ENCODE peak calls at places on chromosomes 6 and 20, in seven cellular contexts. One of them, this sample, is unnamed.

GRCh38 chr6:128463942-128464341 is 56.5 kb downstream of the PTPRK start:
- DNase-seq in posterior cingulate gyrus: no peak
- DNase-seq in NCI-H2171 treated with DMSO at 0.1 percent for 48 hours: no peak
- DNase-seq in fibroblast of lung: no peak
- DNase-seq in GM23248: peak
- DNase-seq in RPMI7951: peak
- DNase-seq in activated B cell treated with CpG ODN at 0.5 μM for 24 hours: no peak
- DNase-seq in this sample: no peak

GRCh38 chr20:48283470-48284110 is 498.3 kb upstream of the SULF2 start:
- DNase-seq in posterior cingulate gyrus: peak
- DNase-seq in NCI-H2171 treated with DMSO at 0.1 percent for 48 hours: no peak
- DNase-seq in fibroblast of lung: peak
- DNase-seq in GM23248: peak
- DNase-seq in RPMI7951: peak
- DNase-seq in activated B cell treated with CpG ODN at 0.5 μM for 24 hours: no peak
- DNase-seq in this sample: no peak

GRCh38 chr20:35630636-35631035 is 15.0 kb downstream of the SPAG4 start:
- DNase-seq in posterior cingulate gyrus: no peak
- DNase-seq in NCI-H2171 treated with DMSO at 0.1 percent for 48 hours: no peak
- DNase-seq in fibroblast of lung: no peak
- DNase-seq in GM23248: no peak
- DNase-seq in RPMI7951: no peak
- DNase-seq in activated B cell treated with CpG ODN at 0.5 μM for 24 hours: no peak
- DNase-seq in this sample: no peak

GRCh38 chr20:3383878-3384495 is 23.5 kb downstream of the DNAAF9 start:
- DNase-seq in posterior cingulate gyrus: no peak
- DNase-seq in NCI-H2171 treated with DMSO at 0.1 percent for 48 hours: no peak
- DNase-seq in fibroblast of lung: no peak
- DNase-seq in GM23248: no peak
- DNase-seq in RPMI7951: no peak
- DNase-seq in activated B cell treated with CpG ODN at 0.5 μM for 24 hours: no peak
- DNase-seq in this sample: no peak

GRCh38 chr20:47354710-47355488 is 1.6 kb downstream of the ZMYND8 start:
- DNase-seq in posterior cingulate gyrus: no peak
- DNase-seq in NCI-H2171 treated with DMSO at 0.1 percent for 48 hours: no peak
- DNase-seq in fibroblast of lung: no peak
- DNase-seq in GM23248: peak
- DNase-seq in RPMI7951: no peak
- DNase-seq in activated B cell treated with CpG ODN at 0.5 μM for 24 hours: no peak
- DNase-seq in this sample: no peak

GRCh38 chr20:51837876-51838420 is 35.6 kb upstream of the SALL4 start:
- DNase-seq in posterior cingulate gyrus: no peak
- DNase-seq in NCI-H2171 treated with DMSO at 0.1 percent for 48 hours: no peak
- DNase-seq in fibroblast of lung: no peak
- DNase-seq in GM23248: no peak
- DNase-seq in RPMI7951: no peak
- DNase-seq in activated B cell treated with CpG ODN at 0.5 μM for 24 hours: no peak
- DNase-seq in this sample: no peak

GRCh38 chr20:16005612-16006493 is 567.4 kb downstream of the KIF16B start:
- DNase-seq in posterior cingulate gyrus: no peak
- DNase-seq in NCI-H2171 treated with DMSO at 0.1 percent for 48 hours: peak
- DNase-seq in fibroblast of lung: no peak
- DNase-seq in GM23248: no peak
- DNase-seq in RPMI7951: no peak
- DNase-seq in activated B cell treated with CpG ODN at 0.5 μM for 24 hours: no peak
- DNase-seq in this sample: no peak

GRCh38 chr6:158328446-158328845 is 16.2 kb downstream of the TULP4 start:
- DNase-seq in posterior cingulate gyrus: no peak
- DNase-seq in NCI-H2171 treated with DMSO at 0.1 percent for 48 hours: peak
- DNase-seq in fibroblast of lung: no peak
- DNase-seq in GM23248: no peak
- DNase-seq in RPMI7951: no peak
- DNase-seq in activated B cell treated with CpG ODN at 0.5 μM for 24 hours: no peak
- DNase-seq in this sample: no peak

GRCh38 chr6:136137008-136137689 is 113.0 kb downstream of the MTFR2 start:
- DNase-seq in posterior cingulate gyrus: no peak
- DNase-seq in NCI-H2171 treated with DMSO at 0.1 percent for 48 hours: no peak
- DNase-seq in fibroblast of lung: no peak
- DNase-seq in GM23248: peak
- DNase-seq in RPMI7951: peak
- DNase-seq in activated B cell treated with CpG ODN at 0.5 μM for 24 hours: no peak
- DNase-seq in this sample: no peak

GRCh38 chr6:117200067-117200466 is 65.3 kb upstream of the VGLL2 start:
- DNase-seq in posterior cingulate gyrus: no peak
- DNase-seq in NCI-H2171 treated with DMSO at 0.1 percent for 48 hours: no peak
- DNase-seq in fibroblast of lung: no peak
- DNase-seq in GM23248: no peak
- DNase-seq in RPMI7951: no peak
- DNase-seq in activated B cell treated with CpG ODN at 0.5 μM for 24 hours: no peak
- DNase-seq in this sample: no peak

GRCh38 chr20:25054995-25055629 is 2.8 kb downstream of the ACSS1 start:
- DNase-seq in posterior cingulate gyrus: no peak
- DNase-seq in NCI-H2171 treated with DMSO at 0.1 percent for 48 hours: no peak
- DNase-seq in fibroblast of lung: peak
- DNase-seq in GM23248: peak
- DNase-seq in RPMI7951: peak
- DNase-seq in activated B cell treated with CpG ODN at 0.5 μM for 24 hours: no peak
- DNase-seq in this sample: no peak

GRCh38 chr6:108751851-108752732 is 96.1 kb upstream of the ARMC2 start:
- DNase-seq in posterior cingulate gyrus: peak
- DNase-seq in NCI-H2171 treated with DMSO at 0.1 percent for 48 hours: no peak
- DNase-seq in fibroblast of lung: no peak
- DNase-seq in GM23248: no peak
- DNase-seq in RPMI7951: no peak
- DNase-seq in activated B cell treated with CpG ODN at 0.5 μM for 24 hours: no peak
- DNase-seq in this sample: no peak

GRCh38 chr6:20953019-20953418 is 418.8 kb downstream of the CDKAL1 start:
- DNase-seq in posterior cingulate gyrus: no peak
- DNase-seq in NCI-H2171 treated with DMSO at 0.1 percent for 48 hours: no peak
- DNase-seq in fibroblast of lung: no peak
- DNase-seq in GM23248: no peak
- DNase-seq in RPMI7951: peak
- DNase-seq in activated B cell treated with CpG ODN at 0.5 μM for 24 hours: no peak
- DNase-seq in this sample: no peak

GRCh38 chr6:84422380-84422968 is 195.0 kb upstream of the CEP162 start:
- DNase-seq in posterior cingulate gyrus: peak
- DNase-seq in NCI-H2171 treated with DMSO at 0.1 percent for 48 hours: no peak
- DNase-seq in fibroblast of lung: peak
- DNase-seq in GM23248: peak
- DNase-seq in RPMI7951: peak
- DNase-seq in activated B cell treated with CpG ODN at 0.5 μM for 24 hours: no peak
- DNase-seq in this sample: no peak

GRCh38 chr20:11452326-11452725 is 465.4 kb upstream of the BTBD3 start:
- DNase-seq in posterior cingulate gyrus: no peak
- DNase-seq in NCI-H2171 treated with DMSO at 0.1 percent for 48 hours: no peak
- DNase-seq in fibroblast of lung: peak
- DNase-seq in GM23248: peak
- DNase-seq in RPMI7951: peak
- DNase-seq in activated B cell treated with CpG ODN at 0.5 μM for 24 hours: no peak
- DNase-seq in this sample: no peak

GRCh38 chr6:93786474-93787330 is 367.3 kb upstream of the EPHA7 start:
- DNase-seq in posterior cingulate gyrus: no peak
- DNase-seq in NCI-H2171 treated with DMSO at 0.1 percent for 48 hours: peak
- DNase-seq in fibroblast of lung: no peak
- DNase-seq in GM23248: no peak
- DNase-seq in RPMI7951: peak
- DNase-seq in activated B cell treated with CpG ODN at 0.5 μM for 24 hours: no peak
- DNase-seq in this sample: no peak

GRCh38 chr20:63060057-63060991 is 53.6 kb upstream of the BHLHE23 start:
- DNase-seq in posterior cingulate gyrus: no peak
- DNase-seq in NCI-H2171 treated with DMSO at 0.1 percent for 48 hours: peak
- DNase-seq in fibroblast of lung: no peak
- DNase-seq in GM23248: peak
- DNase-seq in RPMI7951: peak
- DNase-seq in activated B cell treated with CpG ODN at 0.5 μM for 24 hours: no peak
- DNase-seq in this sample: no peak

GRCh38 chr6:125584468-125584939 is 164.9 kb upstream of the HEY2 start:
- DNase-seq in posterior cingulate gyrus: peak
- DNase-seq in NCI-H2171 treated with DMSO at 0.1 percent for 48 hours: peak
- DNase-seq in fibroblast of lung: peak
- DNase-seq in GM23248: no peak
- DNase-seq in RPMI7951: peak
- DNase-seq in activated B cell treated with CpG ODN at 0.5 μM for 24 hours: no peak
- DNase-seq in this sample: no peak

GRCh38 chr6:41428402-41428994 is 93.1 kb downstream of the NCR2 start:
- DNase-seq in posterior cingulate gyrus: peak
- DNase-seq in NCI-H2171 treated with DMSO at 0.1 percent for 48 hours: peak
- DNase-seq in fibroblast of lung: no peak
- DNase-seq in GM23248: peak
- DNase-seq in RPMI7951: peak
- DNase-seq in activated B cell treated with CpG ODN at 0.5 μM for 24 hours: no peak
- DNase-seq in this sample: no peak

GRCh38 chr6:3281669-3282460 is 23.1 kb downstream of the PSMG4 start:
- DNase-seq in posterior cingulate gyrus: peak
- DNase-seq in NCI-H2171 treated with DMSO at 0.1 percent for 48 hours: no peak
- DNase-seq in fibroblast of lung: peak
- DNase-seq in GM23248: peak
- DNase-seq in RPMI7951: peak
- DNase-seq in activated B cell treated with CpG ODN at 0.5 μM for 24 hours: no peak
- DNase-seq in this sample: no peak

GRCh38 chr6:168113226-168113625 is 34.2 kb upstream of the FRMD1 start:
- DNase-seq in posterior cingulate gyrus: no peak
- DNase-seq in NCI-H2171 treated with DMSO at 0.1 percent for 48 hours: no peak
- DNase-seq in fibroblast of lung: no peak
- DNase-seq in GM23248: no peak
- DNase-seq in RPMI7951: no peak
- DNase-seq in activated B cell treated with CpG ODN at 0.5 μM for 24 hours: no peak
- DNase-seq in this sample: no peak

GRCh38 chr6:16446241-16446640 is 207.9 kb downstream of the GMPR start:
- DNase-seq in posterior cingulate gyrus: no peak
- DNase-seq in NCI-H2171 treated with DMSO at 0.1 percent for 48 hours: no peak
- DNase-seq in fibroblast of lung: no peak
- DNase-seq in GM23248: peak
- DNase-seq in RPMI7951: peak
- DNase-seq in activated B cell treated with CpG ODN at 0.5 μM for 24 hours: no peak
- DNase-seq in this sample: no peak

GRCh38 chr20:63782521-63782971 is 43.0 kb downstream of the SLC2A4RG start:
- DNase-seq in posterior cingulate gyrus: no peak
- DNase-seq in NCI-H2171 treated with DMSO at 0.1 percent for 48 hours: no peak
- DNase-seq in fibroblast of lung: no peak
- DNase-seq in GM23248: no peak
- DNase-seq in RPMI7951: no peak
- DNase-seq in activated B cell treated with CpG ODN at 0.5 μM for 24 hours: no peak
- DNase-seq in this sample: no peak

GRCh38 chr6:111602481-111603404 is 2.9 kb downstream of the TRAF3IP2 start:
- DNase-seq in posterior cingulate gyrus: no peak
- DNase-seq in NCI-H2171 treated with DMSO at 0.1 percent for 48 hours: no peak
- DNase-seq in fibroblast of lung: peak
- DNase-seq in GM23248: peak
- DNase-seq in RPMI7951: peak
- DNase-seq in activated B cell treated with CpG ODN at 0.5 μM for 24 hours: no peak
- DNase-seq in this sample: no peak

GRCh38 chr6:158799051-158799792 is 19.9 kb downstream of the EZR start:
- DNase-seq in posterior cingulate gyrus: no peak
- DNase-seq in NCI-H2171 treated with DMSO at 0.1 percent for 48 hours: peak
- DNase-seq in fibroblast of lung: peak
- DNase-seq in GM23248: peak
- DNase-seq in RPMI7951: peak
- DNase-seq in activated B cell treated with CpG ODN at 0.5 μM for 24 hours: no peak
- DNase-seq in this sample: no peak

GRCh38 chr20:56429496-56429895 is 17.4 kb downstream of the CASS4 start:
- DNase-seq in posterior cingulate gyrus: no peak
- DNase-seq in NCI-H2171 treated with DMSO at 0.1 percent for 48 hours: no peak
- DNase-seq in fibroblast of lung: no peak
- DNase-seq in GM23248: peak
- DNase-seq in RPMI7951: peak
- DNase-seq in activated B cell treated with CpG ODN at 0.5 μM for 24 hours: no peak
- DNase-seq in this sample: no peak

GRCh38 chr6:15715060-15715459 is 52.2 kb upstream of the DTNBP1 start:
- DNase-seq in posterior cingulate gyrus: no peak
- DNase-seq in NCI-H2171 treated with DMSO at 0.1 percent for 48 hours: no peak
- DNase-seq in fibroblast of lung: no peak
- DNase-seq in GM23248: peak
- DNase-seq in RPMI7951: peak
- DNase-seq in activated B cell treated with CpG ODN at 0.5 μM for 24 hours: no peak
- DNase-seq in this sample: no peak

GRCh38 chr6:134373282-134373922 is 55.5 kb upstream of the SGK1 start:
- DNase-seq in posterior cingulate gyrus: no peak
- DNase-seq in NCI-H2171 treated with DMSO at 0.1 percent for 48 hours: no peak
- DNase-seq in fibroblast of lung: peak
- DNase-seq in GM23248: peak
- DNase-seq in RPMI7951: peak
- DNase-seq in activated B cell treated with CpG ODN at 0.5 μM for 24 hours: no peak
- DNase-seq in this sample: peak

This sample was measured in memory B cell.